ENCODE peak calls at places on chromosomes 4 and X, in four cellular contexts. One of them, this sample, is unnamed.

GRCh38 chr4:168931215-168931650 is 78.8 kb downstream of the CBR4 start:
- DNase-seq in Caco-2: no peak
- DNase-seq in stimulated activated CD8-positive, alpha-beta memory T cell treated with anti-CD3 and anti-CD28 coated beads, Interleukin-4, amount 100 ng/mL, for 1 hour: no peak
- DNase-seq in K562: no peak
- DNase-seq in this sample: no peak

GRCh38 chr4:4418676-4419370 is 31.9 kb downstream of the NSG1 start:
- DNase-seq in Caco-2: no peak
- DNase-seq in stimulated activated CD8-positive, alpha-beta memory T cell treated with anti-CD3 and anti-CD28 coated beads, Interleukin-4, amount 100 ng/mL, for 1 hour: no peak
- DNase-seq in K562: no peak
- DNase-seq in this sample: no peak

GRCh38 chr4:79682801-79683217 is 274.8 kb upstream of the GK2 start:
- DNase-seq in Caco-2: no peak
- DNase-seq in stimulated activated CD8-positive, alpha-beta memory T cell treated with anti-CD3 and anti-CD28 coated beads, Interleukin-4, amount 100 ng/mL, for 1 hour: no peak
- DNase-seq in K562: no peak
- DNase-seq in this sample: no peak

GRCh38 chrX:39705299-39705698 is 392.5 kb downstream of the BCOR start:
- DNase-seq in Caco-2: no peak
- DNase-seq in stimulated activated CD8-positive, alpha-beta memory T cell treated with anti-CD3 and anti-CD28 coated beads, Interleukin-4, amount 100 ng/mL, for 1 hour: no peak
- DNase-seq in K562: peak
- DNase-seq in this sample: peak

GRCh38 chr4:110945600-110945999 is 322.7 kb upstream of the PITX2 start:
- DNase-seq in Caco-2: no peak
- DNase-seq in stimulated activated CD8-positive, alpha-beta memory T cell treated with anti-CD3 and anti-CD28 coated beads, Interleukin-4, amount 100 ng/mL, for 1 hour: no peak
- DNase-seq in K562: no peak
- DNase-seq in this sample: no peak

GRCh38 chrX:14939644-14940043 is 66.4 kb downstream of the MOSPD2 start:
- DNase-seq in Caco-2: no peak
- DNase-seq in stimulated activated CD8-positive, alpha-beta memory T cell treated with anti-CD3 and anti-CD28 coated beads, Interleukin-4, amount 100 ng/mL, for 1 hour: no peak
- DNase-seq in K562: no peak
- DNase-seq in this sample: no peak

GRCh38 chrX:27254663-27255062 is 208.5 kb downstream of the PPP4R3C start:
- DNase-seq in Caco-2: no peak
- DNase-seq in stimulated activated CD8-positive, alpha-beta memory T cell treated with anti-CD3 and anti-CD28 coated beads, Interleukin-4, amount 100 ng/mL, for 1 hour: no peak
- DNase-seq in K562: no peak
- DNase-seq in this sample: no peak

GRCh38 chrX:132887569-132887968 is 70.9 kb downstream of the HS6ST2 start:
- DNase-seq in Caco-2: no peak
- DNase-seq in stimulated activated CD8-positive, alpha-beta memory T cell treated with anti-CD3 and anti-CD28 coated beads, Interleukin-4, amount 100 ng/mL, for 1 hour: no peak
- DNase-seq in K562: no peak
- DNase-seq in this sample: no peak

GRCh38 chr4:73726000-73726399 is 14.4 kb upstream of the CXCL8 start:
- DNase-seq in Caco-2: no peak
- DNase-seq in stimulated activated CD8-positive, alpha-beta memory T cell treated with anti-CD3 and anti-CD28 coated beads, Interleukin-4, amount 100 ng/mL, for 1 hour: no peak
- DNase-seq in K562: no peak
- DNase-seq in this sample: no peak

GRCh38 chr4:7032591-7032990 is 10.6 kb upstream of the TADA2B start:
- DNase-seq in Caco-2: no peak
- DNase-seq in stimulated activated CD8-positive, alpha-beta memory T cell treated with anti-CD3 and anti-CD28 coated beads, Interleukin-4, amount 100 ng/mL, for 1 hour: no peak
- DNase-seq in K562: no peak
- DNase-seq in this sample: no peak

GRCh38 chr4:78298618-78299017 is 241.5 kb downstream of the FRAS1 start:
- DNase-seq in Caco-2: no peak
- DNase-seq in stimulated activated CD8-positive, alpha-beta memory T cell treated with anti-CD3 and anti-CD28 coated beads, Interleukin-4, amount 100 ng/mL, for 1 hour: no peak
- DNase-seq in K562: no peak
- DNase-seq in this sample: no peak

GRCh38 chr4:12679217-12679616 is 804.9 kb downstream of the RAB28 start:
- DNase-seq in Caco-2: no peak
- DNase-seq in stimulated activated CD8-positive, alpha-beta memory T cell treated with anti-CD3 and anti-CD28 coated beads, Interleukin-4, amount 100 ng/mL, for 1 hour: no peak
- DNase-seq in K562: no peak
- DNase-seq in this sample: no peak

This sample was measured in AG09319.